ENCODE peak calls at places on chromosomes 13 and 19, in ten cellular contexts. One of them, this sample, is unnamed.

GRCh38 chr13:48146122-48146521 is 51.2 kb upstream of the MED4 start:
- DNase-seq in activated CD8-positive, alpha-beta memory T cell treated with anti-CD3 and anti-CD28 coated beads for 1 hour: no peak
- DNase-seq in HFF-Myc: no peak
- DNase-seq in cardiac fibroblast: no peak
- DNase-seq in naive thymus-derived CD8-positive, alpha-beta T cell: no peak
- DNase-seq in AG08395: no peak
- DNase-seq in HL-60: no peak
- DNase-seq in NCI-H345: no peak
- DNase-seq in astrocyte of the cerebellum: no peak
- DNase-seq in GM04504: no peak
- DNase-seq in this sample: no peak

GRCh38 chr13:82688400-82688999 is 1193.8 kb downstream of the SLITRK1 start:
- DNase-seq in activated CD8-positive, alpha-beta memory T cell treated with anti-CD3 and anti-CD28 coated beads for 1 hour: no peak
- DNase-seq in HFF-Myc: no peak
- DNase-seq in GM04504: no peak
- DNase-seq in cardiac fibroblast: peak; percentile 23
- DNase-seq in astrocyte of the cerebellum: no peak
- DNase-seq in NCI-H345: peak; percentile 4
- DNase-seq in naive thymus-derived CD8-positive, alpha-beta T cell: no peak
- DNase-seq in AG08395: no peak
- DNase-seq in HL-60: no peak
- DNase-seq in this sample: peak; percentile 25

GRCh38 chr19:46486358-46486757 is 9.3 kb downstream of the PNMA8B start:
- DNase-seq in AG08395: no peak
- DNase-seq in cardiac fibroblast: no peak
- DNase-seq in NCI-H345: no peak
- DNase-seq in HFF-Myc: no peak
- DNase-seq in GM04504: no peak
- DNase-seq in HL-60: no peak
- DNase-seq in astrocyte of the cerebellum: no peak
- DNase-seq in naive thymus-derived CD8-positive, alpha-beta T cell: no peak
- DNase-seq in activated CD8-positive, alpha-beta memory T cell treated with anti-CD3 and anti-CD28 coated beads for 1 hour: no peak
- DNase-seq in this sample: no peak

GRCh38 chr19:4130635-4131438 is 6.9 kb upstream of the MAP2K2 start:
- DNase-seq in AG08395: peak; percentile 69
- DNase-seq in activated CD8-positive, alpha-beta memory T cell treated with anti-CD3 and anti-CD28 coated beads for 1 hour: no peak
- DNase-seq in HL-60: no peak
- DNase-seq in astrocyte of the cerebellum: no peak
- DNase-seq in naive thymus-derived CD8-positive, alpha-beta T cell: no peak
- DNase-seq in GM04504: no peak
- DNase-seq in NCI-H345: no peak
- DNase-seq in cardiac fibroblast: peak; percentile 90
- DNase-seq in HFF-Myc: peak; percentile 30
- DNase-seq in this sample: no peak

GRCh38 chr19:40304306-40304705 is 19.2 kb upstream of the AKT2 start:
- DNase-seq in GM04504: no peak
- DNase-seq in HL-60: no peak
- DNase-seq in cardiac fibroblast: peak; percentile 18
- DNase-seq in NCI-H345: no peak
- DNase-seq in naive thymus-derived CD8-positive, alpha-beta T cell: no peak
- DNase-seq in astrocyte of the cerebellum: no peak
- DNase-seq in activated CD8-positive, alpha-beta memory T cell treated with anti-CD3 and anti-CD28 coated beads for 1 hour: no peak
- DNase-seq in AG08395: no peak
- DNase-seq in HFF-Myc: no peak
- DNase-seq in this sample: no peak

GRCh38 chr13:97004096-97004876 is 10.0 kb upstream of the OXGR1 start:
- DNase-seq in HL-60: no peak
- DNase-seq in activated CD8-positive, alpha-beta memory T cell treated with anti-CD3 and anti-CD28 coated beads for 1 hour: no peak
- DNase-seq in naive thymus-derived CD8-positive, alpha-beta T cell: no peak
- DNase-seq in cardiac fibroblast: peak; percentile 90
- DNase-seq in NCI-H345: no peak
- DNase-seq in HFF-Myc: no peak
- DNase-seq in astrocyte of the cerebellum: peak; percentile 49
- DNase-seq in GM04504: no peak
- DNase-seq in AG08395: peak; percentile 26
- DNase-seq in this sample: no peak

GRCh38 chr13:19742651-19743050 is 40.1 kb downstream of the PSPC1 start:
- DNase-seq in astrocyte of the cerebellum: no peak
- DNase-seq in HFF-Myc: no peak
- DNase-seq in HL-60: no peak
- DNase-seq in activated CD8-positive, alpha-beta memory T cell treated with anti-CD3 and anti-CD28 coated beads for 1 hour: no peak
- DNase-seq in GM04504: no peak
- DNase-seq in cardiac fibroblast: no peak
- DNase-seq in AG08395: no peak
- DNase-seq in NCI-H345: no peak
- DNase-seq in naive thymus-derived CD8-positive, alpha-beta T cell: no peak
- DNase-seq in this sample: no peak

GRCh38 chr19:17902701-17903100 is 30.1 kb upstream of the CCDC124 start:
- DNase-seq in astrocyte of the cerebellum: peak; percentile 3
- DNase-seq in activated CD8-positive, alpha-beta memory T cell treated with anti-CD3 and anti-CD28 coated beads for 1 hour: no peak
- DNase-seq in GM04504: peak; percentile 38
- DNase-seq in naive thymus-derived CD8-positive, alpha-beta T cell: no peak
- DNase-seq in AG08395: peak; percentile 56
- DNase-seq in HL-60: no peak
- DNase-seq in NCI-H345: no peak
- DNase-seq in cardiac fibroblast: peak; percentile 56
- DNase-seq in HFF-Myc: peak; percentile 77
- DNase-seq in this sample: no peak

GRCh38 chr19:47660435-47660832 is 51.5 kb downstream of the BICRA start:
- DNase-seq in naive thymus-derived CD8-positive, alpha-beta T cell: no peak
- DNase-seq in HL-60: no peak
- DNase-seq in AG08395: no peak
- DNase-seq in GM04504: no peak
- DNase-seq in activated CD8-positive, alpha-beta memory T cell treated with anti-CD3 and anti-CD28 coated beads for 1 hour: no peak
- DNase-seq in cardiac fibroblast: no peak
- DNase-seq in HFF-Myc: no peak
- DNase-seq in astrocyte of the cerebellum: no peak
- DNase-seq in NCI-H345: no peak
- DNase-seq in this sample: no peak

GRCh38 chr19:47541507-47541906 is 26.6 kb upstream of the NAPA start:
- DNase-seq in cardiac fibroblast: no peak
- DNase-seq in astrocyte of the cerebellum: no peak
- DNase-seq in NCI-H345: no peak
- DNase-seq in GM04504: no peak
- DNase-seq in HFF-Myc: no peak
- DNase-seq in HL-60: no peak
- DNase-seq in activated CD8-positive, alpha-beta memory T cell treated with anti-CD3 and anti-CD28 coated beads for 1 hour: no peak
- DNase-seq in naive thymus-derived CD8-positive, alpha-beta T cell: peak; percentile 73
- DNase-seq in AG08395: no peak
- DNase-seq in this sample: no peak

GRCh38 chr19:17248011-17248776 is 2.5 kb upstream of the NR2F6 start:
- DNase-seq in GM04504: no peak
- DNase-seq in NCI-H345: no peak
- DNase-seq in AG08395: no peak
- DNase-seq in HFF-Myc: no peak
- DNase-seq in cardiac fibroblast: no peak
- DNase-seq in HL-60: no peak
- DNase-seq in astrocyte of the cerebellum: no peak
- DNase-seq in activated CD8-positive, alpha-beta memory T cell treated with anti-CD3 and anti-CD28 coated beads for 1 hour: no peak
- DNase-seq in naive thymus-derived CD8-positive, alpha-beta T cell: no peak
- DNase-seq in this sample: no peak

GRCh38 chr13:46341112-46341711 is 45.8 kb downstream of the RUBCNL start:
- DNase-seq in HFF-Myc: no peak
- DNase-seq in HL-60: peak; percentile 66
- DNase-seq in AG08395: peak; percentile 60
- DNase-seq in astrocyte of the cerebellum: peak; percentile 39
- DNase-seq in GM04504: peak; percentile 32
- DNase-seq in activated CD8-positive, alpha-beta memory T cell treated with anti-CD3 and anti-CD28 coated beads for 1 hour: no peak
- DNase-seq in cardiac fibroblast: peak; percentile 92
- DNase-seq in NCI-H345: no peak
- DNase-seq in naive thymus-derived CD8-positive, alpha-beta T cell: no peak
- DNase-seq in this sample: peak; percentile 41

GRCh38 chr13:113457510-113457909 is 4.2 kb upstream of the ADPRHL1 start:
- DNase-seq in AG08395: no peak
- DNase-seq in HFF-Myc: no peak
- DNase-seq in HL-60: no peak
- DNase-seq in GM04504: peak; percentile 41
- DNase-seq in naive thymus-derived CD8-positive, alpha-beta T cell: no peak
- DNase-seq in cardiac fibroblast: no peak
- DNase-seq in activated CD8-positive, alpha-beta memory T cell treated with anti-CD3 and anti-CD28 coated beads for 1 hour: no peak
- DNase-seq in astrocyte of the cerebellum: no peak
- DNase-seq in NCI-H345: no peak
- DNase-seq in this sample: no peak

GRCh38 chr19:2149980-2150793 is 1.2 kb downstream of the AP3D1 start:
- DNase-seq in activated CD8-positive, alpha-beta memory T cell treated with anti-CD3 and anti-CD28 coated beads for 1 hour: no peak
- DNase-seq in GM04504: no peak
- DNase-seq in NCI-H345: no peak
- DNase-seq in AG08395: no peak
- DNase-seq in HFF-Myc: no peak
- DNase-seq in cardiac fibroblast: peak; percentile 19
- DNase-seq in astrocyte of the cerebellum: no peak
- DNase-seq in HL-60: no peak
- DNase-seq in naive thymus-derived CD8-positive, alpha-beta T cell: no peak
- DNase-seq in this sample: no peak

GRCh38 chr13:28679628-28680027 is 20.7 kb downstream of the POMP start:
- DNase-seq in GM04504: no peak
- DNase-seq in HL-60: no peak
- DNase-seq in astrocyte of the cerebellum: no peak
- DNase-seq in naive thymus-derived CD8-positive, alpha-beta T cell: no peak
- DNase-seq in HFF-Myc: no peak
- DNase-seq in activated CD8-positive, alpha-beta memory T cell treated with anti-CD3 and anti-CD28 coated beads for 1 hour: no peak
- DNase-seq in cardiac fibroblast: peak; percentile 43
- DNase-seq in AG08395: peak; percentile 41
- DNase-seq in NCI-H345: no peak
- DNase-seq in this sample: peak; percentile 74

GRCh38 chr19:38799104-38799503 is 10.1 kb downstream of the LGALS7B start:
- DNase-seq in astrocyte of the cerebellum: no peak
- DNase-seq in cardiac fibroblast: no peak
- DNase-seq in activated CD8-positive, alpha-beta memory T cell treated with anti-CD3 and anti-CD28 coated beads for 1 hour: no peak
- DNase-seq in HL-60: no peak
- DNase-seq in NCI-H345: peak; percentile 38
- DNase-seq in HFF-Myc: no peak
- DNase-seq in AG08395: no peak
- DNase-seq in naive thymus-derived CD8-positive, alpha-beta T cell: no peak
- DNase-seq in GM04504: no peak
- DNase-seq in this sample: no peak

GRCh38 chr13:84096221-84096620 is 213.9 kb upstream of the SLITRK1 start:
- DNase-seq in HL-60: no peak
- DNase-seq in GM04504: no peak
- DNase-seq in naive thymus-derived CD8-positive, alpha-beta T cell: no peak
- DNase-seq in astrocyte of the cerebellum: no peak
- DNase-seq in AG08395: no peak
- DNase-seq in NCI-H345: no peak
- DNase-seq in activated CD8-positive, alpha-beta memory T cell treated with anti-CD3 and anti-CD28 coated beads for 1 hour: no peak
- DNase-seq in HFF-Myc: no peak
- DNase-seq in cardiac fibroblast: peak; percentile 3
- DNase-seq in this sample: no peak

GRCh38 chr13:110436786-110437370 is 124.6 kb downstream of the RAB20 start:
- DNase-seq in HL-60: no peak
- DNase-seq in activated CD8-positive, alpha-beta memory T cell treated with anti-CD3 and anti-CD28 coated beads for 1 hour: no peak
- DNase-seq in AG08395: no peak
- DNase-seq in astrocyte of the cerebellum: no peak
- DNase-seq in naive thymus-derived CD8-positive, alpha-beta T cell: no peak
- DNase-seq in HFF-Myc: no peak
- DNase-seq in GM04504: no peak
- DNase-seq in cardiac fibroblast: no peak
- DNase-seq in NCI-H345: no peak
- DNase-seq in this sample: no peak

GRCh38 chr19:46607441-46607841 is 6.3 kb downstream of the CALM3 start:
- DNase-seq in naive thymus-derived CD8-positive, alpha-beta T cell: no peak
- DNase-seq in HFF-Myc: no peak
- DNase-seq in activated CD8-positive, alpha-beta memory T cell treated with anti-CD3 and anti-CD28 coated beads for 1 hour: no peak
- DNase-seq in HL-60: no peak
- DNase-seq in cardiac fibroblast: no peak
- DNase-seq in astrocyte of the cerebellum: no peak
- DNase-seq in GM04504: no peak
- DNase-seq in AG08395: no peak
- DNase-seq in NCI-H345: no peak
- DNase-seq in this sample: peak; percentile 41

GRCh38 chr19:5545051-5545450 is 22.7 kb downstream of the TINCR start:
- DNase-seq in astrocyte of the cerebellum: no peak
- DNase-seq in naive thymus-derived CD8-positive, alpha-beta T cell: no peak
- DNase-seq in activated CD8-positive, alpha-beta memory T cell treated with anti-CD3 and anti-CD28 coated beads for 1 hour: no peak
- DNase-seq in GM04504: no peak
- DNase-seq in HFF-Myc: no peak
- DNase-seq in NCI-H345: no peak
- DNase-seq in cardiac fibroblast: no peak
- DNase-seq in HL-60: no peak
- DNase-seq in AG08395: no peak
- DNase-seq in this sample: no peak

GRCh38 chr13:112733661-112734379 is 44.0 kb downstream of the ATP11A start:
- DNase-seq in NCI-H345: peak; percentile 80
- DNase-seq in cardiac fibroblast: no peak
- DNase-seq in astrocyte of the cerebellum: no peak
- DNase-seq in GM04504: no peak
- DNase-seq in naive thymus-derived CD8-positive, alpha-beta T cell: no peak
- DNase-seq in AG08395: no peak
- DNase-seq in HL-60: no peak
- DNase-seq in activated CD8-positive, alpha-beta memory T cell treated with anti-CD3 and anti-CD28 coated beads for 1 hour: no peak
- DNase-seq in HFF-Myc: no peak
- DNase-seq in this sample: no peak

GRCh38 chr19:50909240-50910070 is 1.7 kb downstream of the KLK4 start:
- DNase-seq in activated CD8-positive, alpha-beta memory T cell treated with anti-CD3 and anti-CD28 coated beads for 1 hour: no peak
- DNase-seq in HL-60: no peak
- DNase-seq in naive thymus-derived CD8-positive, alpha-beta T cell: no peak
- DNase-seq in GM04504: no peak
- DNase-seq in astrocyte of the cerebellum: no peak
- DNase-seq in cardiac fibroblast: peak; percentile 48
- DNase-seq in AG08395: peak; percentile 9
- DNase-seq in HFF-Myc: no peak
- DNase-seq in NCI-H345: no peak
- DNase-seq in this sample: no peak

GRCh38 chr19:33849551-33850147 is 53.0 kb downstream of the KCTD15 start:
- DNase-seq in naive thymus-derived CD8-positive, alpha-beta T cell: no peak
- DNase-seq in GM04504: no peak
- DNase-seq in astrocyte of the cerebellum: no peak
- DNase-seq in cardiac fibroblast: no peak
- DNase-seq in AG08395: no peak
- DNase-seq in HFF-Myc: no peak
- DNase-seq in activated CD8-positive, alpha-beta memory T cell treated with anti-CD3 and anti-CD28 coated beads for 1 hour: no peak
- DNase-seq in NCI-H345: no peak
- DNase-seq in HL-60: no peak
- DNase-seq in this sample: no peak

GRCh38 chr13:113548171-113548641 is 36.3 kb upstream of the TFDP1 start:
- DNase-seq in naive thymus-derived CD8-positive, alpha-beta T cell: no peak
- DNase-seq in AG08395: peak; percentile 58
- DNase-seq in astrocyte of the cerebellum: peak; percentile 69
- DNase-seq in HFF-Myc: no peak
- DNase-seq in GM04504: peak; percentile 20
- DNase-seq in activated CD8-positive, alpha-beta memory T cell treated with anti-CD3 and anti-CD28 coated beads for 1 hour: no peak
- DNase-seq in cardiac fibroblast: peak; percentile 24
- DNase-seq in NCI-H345: peak; percentile 83
- DNase-seq in HL-60: no peak
- DNase-seq in this sample: no peak